ENCODE peak calls at places on chromosomes 1 and 21, in ten cellular contexts. One of them, this sample, is unnamed.

GRCh38 chr21:24852610-24853195 is 754.6 kb downstream of the MRPL39 start:
- ATAC-seq in right lobe of liver: no peak
- ATAC-seq in GM12878: no peak
- ATAC-seq in HepG2: no peak
- ATAC-seq in K562: no peak
- ATAC-seq in upper lobe of left lung: no peak
- ATAC-seq in HCT116: no peak
- ATAC-seq in gastrocnemius medialis: no peak
- ATAC-seq in heart left ventricle: no peak
- ATAC-seq in A549: no peak
- ATAC-seq in this sample: no peak

GRCh38 chr1:227357229-227358078 is 39.2 kb upstream of the CDC42BPA start:
- ATAC-seq in HCT116: peak; percentile 82
- ATAC-seq in right lobe of liver: peak; percentile 84
- ATAC-seq in heart left ventricle: peak; percentile 98
- ATAC-seq in upper lobe of left lung: peak; percentile 77
- ATAC-seq in GM12878: no peak
- ATAC-seq in gastrocnemius medialis: peak; percentile 99
- ATAC-seq in HepG2: peak; percentile 89
- ATAC-seq in K562: peak; percentile 97
- ATAC-seq in A549: peak; percentile 95
- ATAC-seq in this sample: peak; percentile 90

GRCh38 chr1:233543338-233544255 is 70.3 kb upstream of the KCNK1 start:
- ATAC-seq in HepG2: peak; percentile 70
- ATAC-seq in K562: peak; percentile 95
- ATAC-seq in gastrocnemius medialis: no peak
- ATAC-seq in upper lobe of left lung: peak; percentile 46
- ATAC-seq in HCT116: peak; percentile 99
- ATAC-seq in GM12878: no peak
- ATAC-seq in A549: peak; percentile 100
- ATAC-seq in heart left ventricle: peak; percentile 73
- ATAC-seq in right lobe of liver: no peak
- ATAC-seq in this sample: peak; percentile 82

GRCh38 chr1:167486090-167486824 is 32.1 kb downstream of the CD247 start:
- ATAC-seq in K562: no peak
- ATAC-seq in upper lobe of left lung: no peak
- ATAC-seq in gastrocnemius medialis: no peak
- ATAC-seq in GM12878: no peak
- ATAC-seq in right lobe of liver: no peak
- ATAC-seq in HCT116: no peak
- ATAC-seq in heart left ventricle: no peak
- ATAC-seq in HepG2: no peak
- ATAC-seq in A549: no peak
- ATAC-seq in this sample: no peak

GRCh38 chr1:84492726-84493125 is 13.5 kb upstream of the SPATA1 start:
- ATAC-seq in A549: no peak
- ATAC-seq in GM12878: no peak
- ATAC-seq in right lobe of liver: peak; percentile 88
- ATAC-seq in HepG2: peak; percentile 78
- ATAC-seq in HCT116: no peak
- ATAC-seq in upper lobe of left lung: no peak
- ATAC-seq in heart left ventricle: peak; percentile 33
- ATAC-seq in K562: no peak
- ATAC-seq in gastrocnemius medialis: no peak
- ATAC-seq in this sample: no peak

GRCh38 chr1:232793944-232794343 is 11.3 kb upstream of the MAP10 start:
- ATAC-seq in HepG2: no peak
- ATAC-seq in heart left ventricle: no peak
- ATAC-seq in A549: peak; percentile 56
- ATAC-seq in HCT116: peak; percentile 74
- ATAC-seq in right lobe of liver: peak; percentile 65
- ATAC-seq in K562: no peak
- ATAC-seq in GM12878: peak; percentile 30
- ATAC-seq in gastrocnemius medialis: peak; percentile 91
- ATAC-seq in upper lobe of left lung: no peak
- ATAC-seq in this sample: no peak

GRCh38 chr1:187409341-187409740 is 580.6 kb downstream of the PLA2G4A start:
- ATAC-seq in HepG2: no peak
- ATAC-seq in GM12878: no peak
- ATAC-seq in A549: no peak
- ATAC-seq in K562: no peak
- ATAC-seq in heart left ventricle: no peak
- ATAC-seq in gastrocnemius medialis: no peak
- ATAC-seq in HCT116: no peak
- ATAC-seq in right lobe of liver: no peak
- ATAC-seq in upper lobe of left lung: no peak
- ATAC-seq in this sample: no peak

GRCh38 chr1:175118375-175118774 is 50.7 kb downstream of the TNN start:
- ATAC-seq in HCT116: no peak
- ATAC-seq in right lobe of liver: no peak
- ATAC-seq in GM12878: peak; percentile 81
- ATAC-seq in upper lobe of left lung: no peak
- ATAC-seq in HepG2: no peak
- ATAC-seq in gastrocnemius medialis: no peak
- ATAC-seq in K562: no peak
- ATAC-seq in heart left ventricle: no peak
- ATAC-seq in A549: no peak
- ATAC-seq in this sample: no peak

GRCh38 chr1:244919320-244920282 is 55.3 kb upstream of the HNRNPU start:
- ATAC-seq in right lobe of liver: peak; percentile 12
- ATAC-seq in gastrocnemius medialis: peak; percentile 48
- ATAC-seq in GM12878: peak; percentile 74
- ATAC-seq in K562: peak; percentile 44
- ATAC-seq in upper lobe of left lung: no peak
- ATAC-seq in HepG2: peak; percentile 48
- ATAC-seq in HCT116: peak; percentile 56
- ATAC-seq in A549: peak; percentile 54
- ATAC-seq in heart left ventricle: no peak
- ATAC-seq in this sample: no peak

GRCh38 chr1:44496541-44497171 is 91.6 kb downstream of the RNF220 start:
- ATAC-seq in K562: no peak
- ATAC-seq in upper lobe of left lung: no peak
- ATAC-seq in HCT116: no peak
- ATAC-seq in gastrocnemius medialis: no peak
- ATAC-seq in GM12878: no peak
- ATAC-seq in A549: no peak
- ATAC-seq in heart left ventricle: peak; percentile 85
- ATAC-seq in right lobe of liver: no peak
- ATAC-seq in HepG2: no peak
- ATAC-seq in this sample: no peak

GRCh38 chr1:2886631-2887030 is 85.1 kb upstream of the TTC34 start:
- ATAC-seq in upper lobe of left lung: no peak
- ATAC-seq in GM12878: no peak
- ATAC-seq in right lobe of liver: no peak
- ATAC-seq in HepG2: no peak
- ATAC-seq in A549: no peak
- ATAC-seq in heart left ventricle: no peak
- ATAC-seq in gastrocnemius medialis: no peak
- ATAC-seq in K562: no peak
- ATAC-seq in HCT116: no peak
- ATAC-seq in this sample: no peak

GRCh38 chr1:162561616-162562451 is at the start of gene UAP1:
- ATAC-seq in A549: peak; percentile 65
- ATAC-seq in upper lobe of left lung: peak; percentile 67
- ATAC-seq in GM12878: peak; percentile 65
- ATAC-seq in gastrocnemius medialis: peak; percentile 47
- ATAC-seq in HCT116: peak; percentile 49
- ATAC-seq in right lobe of liver: peak; percentile 30
- ATAC-seq in K562: peak; percentile 65
- ATAC-seq in heart left ventricle: peak; percentile 49
- ATAC-seq in HepG2: peak; percentile 52
- ATAC-seq in this sample: peak; percentile 1

GRCh38 chr1:220879090-220879508 is at the start of gene HLX:
- ATAC-seq in right lobe of liver: peak; percentile 86
- ATAC-seq in A549: peak; percentile 95
- ATAC-seq in heart left ventricle: peak; percentile 93
- ATAC-seq in gastrocnemius medialis: peak; percentile 92
- ATAC-seq in upper lobe of left lung: peak; percentile 90
- ATAC-seq in HepG2: peak; percentile 67
- ATAC-seq in GM12878: peak; percentile 82
- ATAC-seq in HCT116: peak; percentile 91
- ATAC-seq in K562: peak; percentile 92
- ATAC-seq in this sample: peak; percentile 95

GRCh38 chr1:220880726-220881506 is 1.7 kb downstream of the HLX start:
- ATAC-seq in right lobe of liver: peak; percentile 61
- ATAC-seq in heart left ventricle: no peak
- ATAC-seq in HCT116: no peak
- ATAC-seq in upper lobe of left lung: no peak
- ATAC-seq in gastrocnemius medialis: no peak
- ATAC-seq in K562: no peak
- ATAC-seq in A549: no peak
- ATAC-seq in HepG2: no peak
- ATAC-seq in GM12878: peak; percentile 15
- ATAC-seq in this sample: no peak

GRCh38 chr1:220880367-220880680 is 1.1 kb downstream of the HLX start:
- ATAC-seq in A549: no peak
- ATAC-seq in right lobe of liver: no peak
- ATAC-seq in gastrocnemius medialis: no peak
- ATAC-seq in upper lobe of left lung: no peak
- ATAC-seq in HepG2: no peak
- ATAC-seq in HCT116: no peak
- ATAC-seq in GM12878: no peak
- ATAC-seq in K562: no peak
- ATAC-seq in heart left ventricle: no peak
- ATAC-seq in this sample: no peak

GRCh38 chr1:220878223-220879081 is 791 bp upstream of the HLX start:
- ATAC-seq in GM12878: peak; percentile 10
- ATAC-seq in gastrocnemius medialis: peak; percentile 0
- ATAC-seq in right lobe of liver: peak; percentile 18
- ATAC-seq in heart left ventricle: peak; percentile 1
- ATAC-seq in HCT116: no peak
- ATAC-seq in upper lobe of left lung: peak; percentile 1
- ATAC-seq in HepG2: no peak
- ATAC-seq in A549: no peak
- ATAC-seq in K562: no peak
- ATAC-seq in this sample: peak; percentile 0

DNA sequence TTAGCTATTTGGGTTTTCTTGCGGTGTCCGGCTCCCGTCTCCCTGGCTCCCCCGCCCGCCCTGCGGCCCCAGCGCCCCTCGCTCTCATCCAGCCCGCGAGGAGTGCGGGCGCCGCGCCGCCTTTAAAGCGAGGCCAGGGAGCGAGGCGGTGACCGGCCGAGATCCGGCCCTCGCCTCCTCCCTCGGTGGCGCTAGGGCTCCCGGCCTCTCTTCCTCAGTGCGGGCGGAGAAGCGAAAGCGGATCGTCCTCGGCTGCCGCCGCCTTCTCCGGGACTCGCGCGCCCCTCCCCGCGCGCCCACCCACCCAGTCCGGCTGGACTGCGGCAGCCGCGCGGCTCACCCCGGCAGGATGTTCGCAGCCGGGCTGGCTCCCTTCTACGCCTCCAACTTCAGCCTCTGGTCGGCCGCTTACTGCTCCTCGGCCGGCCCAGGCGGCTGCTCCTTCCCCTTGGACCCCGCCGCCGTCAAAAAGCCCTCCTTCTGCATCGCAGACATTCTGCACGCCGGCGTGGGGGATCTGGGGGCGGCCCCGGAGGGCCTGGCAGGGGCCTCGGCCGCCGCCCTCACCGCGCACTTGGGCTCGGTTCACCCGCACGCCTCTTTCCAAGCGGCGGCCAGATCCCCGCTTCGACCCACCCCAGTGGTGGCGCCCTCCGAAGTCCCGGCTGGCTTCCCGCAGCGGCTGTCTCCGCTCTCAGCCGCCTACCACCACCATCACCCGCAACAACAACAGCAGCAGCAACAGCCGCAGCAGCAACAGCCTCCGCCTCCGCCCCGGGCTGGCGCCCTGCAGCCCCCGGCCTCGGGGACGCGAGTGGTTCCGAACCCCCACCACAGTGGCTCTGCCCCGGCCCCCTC is 495 bp downstream of the HLX start:
- ATAC-seq in heart left ventricle: peak; percentile 66
- ATAC-seq in K562: peak; percentile 81
- ATAC-seq in HCT116: peak; percentile 75
- ATAC-seq in gastrocnemius medialis: peak; percentile 71
- ATAC-seq in A549: peak; percentile 87
- ATAC-seq in HepG2: peak; percentile 89
- ATAC-seq in right lobe of liver: peak; percentile 73
- ATAC-seq in upper lobe of left lung: peak; percentile 37
- ATAC-seq in GM12878: peak; percentile 62
- ATAC-seq in this sample: peak; percentile 68
- TF ChIP-seq POLR2A in heart left ventricle: no peak
- TF ChIP-seq POLR2A in K562: peak; percentile 1
- TF ChIP-seq POLR2A in HCT116: no peak
- TF ChIP-seq POLR2A in gastrocnemius medialis: no peak
- TF ChIP-seq POLR2A in A549: no peak
- TF ChIP-seq POLR2A in HepG2: no peak
- TF ChIP-seq POLR2A in right lobe of liver: peak; percentile 28
- TF ChIP-seq POLR2A in upper lobe of left lung: no peak
- TF ChIP-seq POLR2A in GM12878: no peak
- TF ChIP-seq POLR2A in this sample: peak; percentile 41

GRCh38 chr21:44286086-44286715 is 525 bp downstream of the AIRE start:
- ATAC-seq in GM12878: no peak
- ATAC-seq in right lobe of liver: no peak
- ATAC-seq in A549: no peak
- ATAC-seq in gastrocnemius medialis: no peak
- ATAC-seq in upper lobe of left lung: no peak
- ATAC-seq in HCT116: no peak
- ATAC-seq in K562: no peak
- ATAC-seq in heart left ventricle: no peak
- ATAC-seq in HepG2: no peak
- ATAC-seq in this sample: no peak
- H3K4me3 ChIP-seq in GM12878: no peak overlapping the region
- H3K4me3 ChIP-seq in right lobe of liver: no peak overlapping the region
- H3K4me3 ChIP-seq in A549: no peak overlapping the region
- H3K4me3 ChIP-seq in gastrocnemius medialis: no peak overlapping the region
- H3K4me3 ChIP-seq in upper lobe of left lung: no peak overlapping the region
- H3K4me3 ChIP-seq in HCT116: no peak overlapping the region
- H3K4me3 ChIP-seq in K562: no peak overlapping the region
- H3K4me3 ChIP-seq in heart left ventricle: peak overlapping the region; percentile 32
- H3K4me3 ChIP-seq in HepG2: no peak overlapping the region
- H3K4me3 ChIP-seq in this sample: peak overlapping the region; percentile 34

DNA sequence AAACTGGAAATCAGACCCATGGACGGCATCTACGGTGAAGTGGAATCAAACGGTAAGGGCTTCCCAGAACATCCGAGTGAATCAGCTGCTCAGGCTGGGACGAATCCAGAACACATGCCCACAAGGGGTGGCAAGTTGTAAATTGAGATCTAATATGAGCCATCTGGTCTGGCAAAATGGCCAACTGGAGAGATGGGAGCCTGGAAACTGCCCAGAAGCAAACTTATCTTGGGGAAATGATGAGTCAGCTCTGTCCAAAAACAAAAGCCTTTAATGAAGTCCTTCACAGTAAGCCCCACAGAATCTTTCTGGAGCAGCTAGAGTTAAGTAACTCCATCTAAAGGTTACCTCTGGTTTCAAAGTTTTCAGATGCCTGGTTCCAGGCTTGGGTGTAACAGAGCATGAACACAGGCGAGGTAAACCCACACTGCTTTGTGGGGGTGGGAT is 10.6 kb upstream of the SRP9 start:
- ATAC-seq in A549: no peak
- ATAC-seq in gastrocnemius medialis: peak; percentile 78
- ATAC-seq in GM12878: no peak
- ATAC-seq in heart left ventricle: peak; percentile 65
- ATAC-seq in right lobe of liver: no peak
- ATAC-seq in HepG2: peak; percentile 1
- ATAC-seq in K562: peak; percentile 63
- ATAC-seq in upper lobe of left lung: no peak
- ATAC-seq in HCT116: no peak
- ATAC-seq in this sample: peak; percentile 29
- H3K4me1 ChIP-seq in A549: peaks cover 65% of the 10 kb centered on the region
- H3K4me1 ChIP-seq in gastrocnemius medialis: peaks cover 46% of the 10 kb centered on the region
- H3K4me1 ChIP-seq in GM12878: peaks cover 9% of the 10 kb centered on the region
- H3K4me1 ChIP-seq in heart left ventricle: peaks cover 73% of the 10 kb centered on the region
- H3K4me1 ChIP-seq in right lobe of liver: no peaks in the 10 kb centered on the region
- H3K4me1 ChIP-seq in HepG2: peaks cover 90% of the 10 kb centered on the region
- H3K4me1 ChIP-seq in K562: peaks cover 27% of the 10 kb centered on the region
- H3K4me1 ChIP-seq in upper lobe of left lung: peaks cover 35% of the 10 kb centered on the region
- H3K4me1 ChIP-seq in HCT116: peaks cover 18% of the 10 kb centered on the region
- H3K4me1 ChIP-seq in this sample: peaks cover 74% of the 10 kb centered on the region

GRCh38 chr1:173824315-173825081 is at the start of the genes CENPL and DARS2:
- ATAC-seq in heart left ventricle: peak; percentile 99
- ATAC-seq in HepG2: peak; percentile 94
- ATAC-seq in right lobe of liver: peak; percentile 98
- ATAC-seq in GM12878: peak; percentile 87
- ATAC-seq in upper lobe of left lung: peak; percentile 100
- ATAC-seq in K562: peak; percentile 90
- ATAC-seq in HCT116: peak; percentile 89
- ATAC-seq in gastrocnemius medialis: peak; percentile 99
- ATAC-seq in A549: peak; percentile 96
- ATAC-seq in this sample: peak; percentile 98
- TF ChIP-seq POLR2A in heart left ventricle: no peak
- TF ChIP-seq POLR2A in HepG2: peak; percentile 80
- TF ChIP-seq POLR2A in right lobe of liver: peak; percentile 67
- TF ChIP-seq POLR2A in GM12878: peak; percentile 83
- TF ChIP-seq POLR2A in upper lobe of left lung: peak; percentile 53
- TF ChIP-seq POLR2A in K562: peak; percentile 98
- TF ChIP-seq POLR2A in HCT116: peak; percentile 26
- TF ChIP-seq POLR2A in gastrocnemius medialis: peak; percentile 31
- TF ChIP-seq POLR2A in A549: peak; percentile 51
- TF ChIP-seq POLR2A in this sample: peak; percentile 45

This sample was measured in gastroesophageal sphincter.